ENCODE peak calls at places on chromosomes 1 and 21, in seven cellular contexts. One of them, this sample, is unnamed.

GRCh38 chr1:239700667-239701066 is 314.3 kb downstream of the CHRM3 start:
- ATAC-seq in naive thymus-derived CD8-positive, alpha-beta T cell: no peak
- ATAC-seq in lower lobe of right lung: peak
- ATAC-seq in body of pancreas: no peak
- ATAC-seq in left lung: peak
- ATAC-seq in left cardiac atrium: peak
- ATAC-seq in central memory CD8-positive, alpha-beta T cell: no peak
- ATAC-seq in this sample: no peak

GRCh38 chr1:234987415-234988159 is 141.1 kb downstream of the TOMM20 start:
- ATAC-seq in left cardiac atrium: peak
- ATAC-seq in left lung: peak
- ATAC-seq in lower lobe of right lung: peak
- ATAC-seq in naive thymus-derived CD8-positive, alpha-beta T cell: no peak
- ATAC-seq in central memory CD8-positive, alpha-beta T cell: no peak
- ATAC-seq in body of pancreas: peak
- ATAC-seq in this sample: peak

GRCh38 chr1:33612877-33613487 is 140.5 kb downstream of the ZSCAN20 start:
- ATAC-seq in left cardiac atrium: peak
- ATAC-seq in body of pancreas: peak
- ATAC-seq in naive thymus-derived CD8-positive, alpha-beta T cell: no peak
- ATAC-seq in central memory CD8-positive, alpha-beta T cell: no peak
- ATAC-seq in left lung: peak
- ATAC-seq in lower lobe of right lung: peak
- ATAC-seq in this sample: peak

GRCh38 chr21:38819719-38820147 is 14.0 kb downstream of the ETS2 start:
- ATAC-seq in left cardiac atrium: no peak
- ATAC-seq in body of pancreas: no peak
- ATAC-seq in left lung: peak
- ATAC-seq in naive thymus-derived CD8-positive, alpha-beta T cell: no peak
- ATAC-seq in lower lobe of right lung: peak
- ATAC-seq in central memory CD8-positive, alpha-beta T cell: no peak
- ATAC-seq in this sample: peak

GRCh38 chr1:15848143-15848928 is 829 bp downstream of the SPEN start:
- ATAC-seq in central memory CD8-positive, alpha-beta T cell: peak
- ATAC-seq in naive thymus-derived CD8-positive, alpha-beta T cell: peak
- ATAC-seq in body of pancreas: peak
- ATAC-seq in left lung: peak
- ATAC-seq in left cardiac atrium: peak
- ATAC-seq in lower lobe of right lung: peak
- ATAC-seq in this sample: peak

GRCh38 chr1:11465307-11465706 is 13.6 kb upstream of the DISP3 start:
- ATAC-seq in left cardiac atrium: no peak
- ATAC-seq in left lung: no peak
- ATAC-seq in lower lobe of right lung: no peak
- ATAC-seq in naive thymus-derived CD8-positive, alpha-beta T cell: no peak
- ATAC-seq in body of pancreas: no peak
- ATAC-seq in central memory CD8-positive, alpha-beta T cell: no peak
- ATAC-seq in this sample: no peak

GRCh38 chr1:159091547-159092397 is 15.2 kb upstream of the AIM2 start:
- ATAC-seq in left cardiac atrium: peak
- ATAC-seq in central memory CD8-positive, alpha-beta T cell: peak
- ATAC-seq in body of pancreas: no peak
- ATAC-seq in left lung: peak
- ATAC-seq in lower lobe of right lung: no peak
- ATAC-seq in naive thymus-derived CD8-positive, alpha-beta T cell: no peak
- ATAC-seq in this sample: no peak

GRCh38 chr1:54498383-54499096 is 49.5 kb upstream of the ACOT11 start:
- ATAC-seq in left cardiac atrium: no peak
- ATAC-seq in body of pancreas: no peak
- ATAC-seq in central memory CD8-positive, alpha-beta T cell: no peak
- ATAC-seq in lower lobe of right lung: no peak
- ATAC-seq in naive thymus-derived CD8-positive, alpha-beta T cell: no peak
- ATAC-seq in left lung: no peak
- ATAC-seq in this sample: no peak

GRCh38 chr1:169511339-169512028 is 25.7 kb upstream of the SLC19A2 start:
- ATAC-seq in lower lobe of right lung: peak
- ATAC-seq in body of pancreas: peak
- ATAC-seq in central memory CD8-positive, alpha-beta T cell: no peak
- ATAC-seq in left cardiac atrium: peak
- ATAC-seq in left lung: peak
- ATAC-seq in naive thymus-derived CD8-positive, alpha-beta T cell: no peak
- ATAC-seq in this sample: peak

GRCh38 chr1:42943166-42943565 is 15.5 kb downstream of the SLC2A1 start:
- ATAC-seq in left lung: peak
- ATAC-seq in left cardiac atrium: peak
- ATAC-seq in naive thymus-derived CD8-positive, alpha-beta T cell: peak
- ATAC-seq in central memory CD8-positive, alpha-beta T cell: peak
- ATAC-seq in body of pancreas: peak
- ATAC-seq in lower lobe of right lung: peak
- ATAC-seq in this sample: peak

GRCh38 chr21:29334717-29335428 is 36.2 kb downstream of the BACH1 start:
- ATAC-seq in left cardiac atrium: no peak
- ATAC-seq in lower lobe of right lung: peak
- ATAC-seq in body of pancreas: no peak
- ATAC-seq in naive thymus-derived CD8-positive, alpha-beta T cell: no peak
- ATAC-seq in central memory CD8-positive, alpha-beta T cell: no peak
- ATAC-seq in left lung: peak
- ATAC-seq in this sample: no peak

GRCh38 chr1:6511461-6512244 is 20.2 kb upstream of the PLEKHG5 start:
- ATAC-seq in left cardiac atrium: no peak
- ATAC-seq in lower lobe of right lung: no peak
- ATAC-seq in left lung: no peak
- ATAC-seq in body of pancreas: no peak
- ATAC-seq in central memory CD8-positive, alpha-beta T cell: no peak
- ATAC-seq in naive thymus-derived CD8-positive, alpha-beta T cell: no peak
- ATAC-seq in this sample: no peak

GRCh38 chr1:24309762-24310485 is 9.2 kb upstream of the GRHL3 start:
- ATAC-seq in left cardiac atrium: no peak
- ATAC-seq in central memory CD8-positive, alpha-beta T cell: no peak
- ATAC-seq in naive thymus-derived CD8-positive, alpha-beta T cell: no peak
- ATAC-seq in lower lobe of right lung: no peak
- ATAC-seq in body of pancreas: no peak
- ATAC-seq in left lung: no peak
- ATAC-seq in this sample: no peak